ENCODE peak calls at places on chromosome 22, in seven cellular contexts. One of them, this sample, is unnamed.

GRCh38 chr22:48700566-48701295 is 1126.9 kb downstream of the BRD1 start:
- DNase-seq in stimulated activated CD8-positive, alpha-beta memory T cell treated with anti-CD3 and anti-CD28 coated beads, Interleukin-15, amount 100 ng/mL, for 1 hour: no peak
- DNase-seq in dermis microvascular lymphatic vessel endothelial cell: no peak
- DNase-seq in GM19239: no peak
- DNase-seq in NCI-H460: peak
- DNase-seq in NCI-H1105 treated with DMSO at 0.1 percent for 48 hours: no peak
- DNase-seq in stimulated activated CD4-positive, alpha-beta T cell treated with anti-CD3 and anti-CD28 coated beads, Interleukin-1b, Interleukin-23, amount 100 ng/mL, for 24 hours: no peak
- DNase-seq in this sample: no peak

GRCh38 chr22:39284142-39284980 is 35.1 kb downstream of the RPL3 start:
- DNase-seq in dermis microvascular lymphatic vessel endothelial cell: no peak
- DNase-seq in stimulated activated CD8-positive, alpha-beta memory T cell treated with anti-CD3 and anti-CD28 coated beads, Interleukin-15, amount 100 ng/mL, for 1 hour: no peak
- DNase-seq in NCI-H1105 treated with DMSO at 0.1 percent for 48 hours: no peak
- DNase-seq in GM19239: no peak
- DNase-seq in stimulated activated CD4-positive, alpha-beta T cell treated with anti-CD3 and anti-CD28 coated beads, Interleukin-1b, Interleukin-23, amount 100 ng/mL, for 24 hours: no peak
- DNase-seq in NCI-H460: no peak
- DNase-seq in this sample: no peak

GRCh38 chr22:17097062-17097461 is 12.3 kb downstream of the IL17RA start:
- DNase-seq in GM19239: no peak
- DNase-seq in dermis microvascular lymphatic vessel endothelial cell: no peak
- DNase-seq in NCI-H460: no peak
- DNase-seq in stimulated activated CD8-positive, alpha-beta memory T cell treated with anti-CD3 and anti-CD28 coated beads, Interleukin-15, amount 100 ng/mL, for 1 hour: no peak
- DNase-seq in stimulated activated CD4-positive, alpha-beta T cell treated with anti-CD3 and anti-CD28 coated beads, Interleukin-1b, Interleukin-23, amount 100 ng/mL, for 24 hours: no peak
- DNase-seq in NCI-H1105 treated with DMSO at 0.1 percent for 48 hours: no peak
- DNase-seq in this sample: no peak

GRCh38 chr22:28231423-28231822 is 312.4 kb upstream of the PITPNB start:
- DNase-seq in stimulated activated CD4-positive, alpha-beta T cell treated with anti-CD3 and anti-CD28 coated beads, Interleukin-1b, Interleukin-23, amount 100 ng/mL, for 24 hours: no peak
- DNase-seq in NCI-H1105 treated with DMSO at 0.1 percent for 48 hours: no peak
- DNase-seq in NCI-H460: no peak
- DNase-seq in dermis microvascular lymphatic vessel endothelial cell: no peak
- DNase-seq in stimulated activated CD8-positive, alpha-beta memory T cell treated with anti-CD3 and anti-CD28 coated beads, Interleukin-15, amount 100 ng/mL, for 1 hour: no peak
- DNase-seq in GM19239: no peak
- DNase-seq in this sample: no peak

GRCh38 chr22:50177537-50178470 is 7.3 kb downstream of the PANX2 start:
- DNase-seq in NCI-H460: no peak
- DNase-seq in GM19239: no peak
- DNase-seq in dermis microvascular lymphatic vessel endothelial cell: no peak
- DNase-seq in stimulated activated CD4-positive, alpha-beta T cell treated with anti-CD3 and anti-CD28 coated beads, Interleukin-1b, Interleukin-23, amount 100 ng/mL, for 24 hours: no peak
- DNase-seq in stimulated activated CD8-positive, alpha-beta memory T cell treated with anti-CD3 and anti-CD28 coated beads, Interleukin-15, amount 100 ng/mL, for 1 hour: no peak
- DNase-seq in NCI-H1105 treated with DMSO at 0.1 percent for 48 hours: no peak
- DNase-seq in this sample: no peak

GRCh38 chr22:29633514-29634312 is 30.3 kb downstream of the NF2 start:
- DNase-seq in stimulated activated CD4-positive, alpha-beta T cell treated with anti-CD3 and anti-CD28 coated beads, Interleukin-1b, Interleukin-23, amount 100 ng/mL, for 24 hours: no peak
- DNase-seq in NCI-H1105 treated with DMSO at 0.1 percent for 48 hours: no peak
- DNase-seq in GM19239: no peak
- DNase-seq in stimulated activated CD8-positive, alpha-beta memory T cell treated with anti-CD3 and anti-CD28 coated beads, Interleukin-15, amount 100 ng/mL, for 1 hour: no peak
- DNase-seq in dermis microvascular lymphatic vessel endothelial cell: peak
- DNase-seq in NCI-H460: no peak
- DNase-seq in this sample: no peak

GRCh38 chr22:50356186-50356585 is 13.1 kb downstream of the PPP6R2 start:
- DNase-seq in GM19239: no peak
- DNase-seq in NCI-H1105 treated with DMSO at 0.1 percent for 48 hours: no peak
- DNase-seq in stimulated activated CD4-positive, alpha-beta T cell treated with anti-CD3 and anti-CD28 coated beads, Interleukin-1b, Interleukin-23, amount 100 ng/mL, for 24 hours: no peak
- DNase-seq in stimulated activated CD8-positive, alpha-beta memory T cell treated with anti-CD3 and anti-CD28 coated beads, Interleukin-15, amount 100 ng/mL, for 1 hour: no peak
- DNase-seq in dermis microvascular lymphatic vessel endothelial cell: no peak
- DNase-seq in NCI-H460: no peak
- DNase-seq in this sample: no peak

GRCh38 chr22:48855593-48856307 is 971.9 kb downstream of the BRD1 start:
- DNase-seq in NCI-H460: no peak
- DNase-seq in dermis microvascular lymphatic vessel endothelial cell: no peak
- DNase-seq in stimulated activated CD4-positive, alpha-beta T cell treated with anti-CD3 and anti-CD28 coated beads, Interleukin-1b, Interleukin-23, amount 100 ng/mL, for 24 hours: no peak
- DNase-seq in GM19239: no peak
- DNase-seq in NCI-H1105 treated with DMSO at 0.1 percent for 48 hours: no peak
- DNase-seq in stimulated activated CD8-positive, alpha-beta memory T cell treated with anti-CD3 and anti-CD28 coated beads, Interleukin-15, amount 100 ng/mL, for 1 hour: no peak
- DNase-seq in this sample: no peak

GRCh38 chr22:42680648-42681047 is 31.5 kb upstream of the CYB5R3 start:
- DNase-seq in NCI-H460: peak
- DNase-seq in stimulated activated CD8-positive, alpha-beta memory T cell treated with anti-CD3 and anti-CD28 coated beads, Interleukin-15, amount 100 ng/mL, for 1 hour: no peak
- DNase-seq in GM19239: no peak
- DNase-seq in stimulated activated CD4-positive, alpha-beta T cell treated with anti-CD3 and anti-CD28 coated beads, Interleukin-1b, Interleukin-23, amount 100 ng/mL, for 24 hours: no peak
- DNase-seq in dermis microvascular lymphatic vessel endothelial cell: peak
- DNase-seq in NCI-H1105 treated with DMSO at 0.1 percent for 48 hours: no peak
- DNase-seq in this sample: no peak

GRCh38 chr22:17102297-17102667 is 17.5 kb downstream of the IL17RA start:
- DNase-seq in NCI-H1105 treated with DMSO at 0.1 percent for 48 hours: no peak
- DNase-seq in stimulated activated CD8-positive, alpha-beta memory T cell treated with anti-CD3 and anti-CD28 coated beads, Interleukin-15, amount 100 ng/mL, for 1 hour: no peak
- DNase-seq in stimulated activated CD4-positive, alpha-beta T cell treated with anti-CD3 and anti-CD28 coated beads, Interleukin-1b, Interleukin-23, amount 100 ng/mL, for 24 hours: no peak
- DNase-seq in dermis microvascular lymphatic vessel endothelial cell: no peak
- DNase-seq in NCI-H460: no peak
- DNase-seq in GM19239: no peak
- DNase-seq in this sample: no peak

GRCh38 chr22:30485362-30485988 is 13.7 kb upstream of the SEC14L3 start:
- DNase-seq in stimulated activated CD4-positive, alpha-beta T cell treated with anti-CD3 and anti-CD28 coated beads, Interleukin-1b, Interleukin-23, amount 100 ng/mL, for 24 hours: peak
- DNase-seq in stimulated activated CD8-positive, alpha-beta memory T cell treated with anti-CD3 and anti-CD28 coated beads, Interleukin-15, amount 100 ng/mL, for 1 hour: peak
- DNase-seq in dermis microvascular lymphatic vessel endothelial cell: peak
- DNase-seq in NCI-H460: peak
- DNase-seq in NCI-H1105 treated with DMSO at 0.1 percent for 48 hours: peak
- DNase-seq in GM19239: peak
- DNase-seq in this sample: peak

GRCh38 chr22:19962909-19963806 is 21.5 kb upstream of the TXNRD2 start:
- DNase-seq in NCI-H460: no peak
- DNase-seq in GM19239: no peak
- DNase-seq in stimulated activated CD8-positive, alpha-beta memory T cell treated with anti-CD3 and anti-CD28 coated beads, Interleukin-15, amount 100 ng/mL, for 1 hour: no peak
- DNase-seq in NCI-H1105 treated with DMSO at 0.1 percent for 48 hours: no peak
- DNase-seq in stimulated activated CD4-positive, alpha-beta T cell treated with anti-CD3 and anti-CD28 coated beads, Interleukin-1b, Interleukin-23, amount 100 ng/mL, for 24 hours: no peak
- DNase-seq in dermis microvascular lymphatic vessel endothelial cell: peak
- DNase-seq in this sample: no peak

GRCh38 chr22:39433476-39434242 is 23.2 kb upstream of the MGAT3 start:
- DNase-seq in GM19239: no peak
- DNase-seq in dermis microvascular lymphatic vessel endothelial cell: no peak
- DNase-seq in NCI-H1105 treated with DMSO at 0.1 percent for 48 hours: no peak
- DNase-seq in stimulated activated CD4-positive, alpha-beta T cell treated with anti-CD3 and anti-CD28 coated beads, Interleukin-1b, Interleukin-23, amount 100 ng/mL, for 24 hours: no peak
- DNase-seq in stimulated activated CD8-positive, alpha-beta memory T cell treated with anti-CD3 and anti-CD28 coated beads, Interleukin-15, amount 100 ng/mL, for 1 hour: no peak
- DNase-seq in NCI-H460: no peak
- DNase-seq in this sample: no peak

GRCh38 chr22:33919591-33920501 is at the start of gene LARGE1:
- DNase-seq in stimulated activated CD4-positive, alpha-beta T cell treated with anti-CD3 and anti-CD28 coated beads, Interleukin-1b, Interleukin-23, amount 100 ng/mL, for 24 hours: no peak
- DNase-seq in stimulated activated CD8-positive, alpha-beta memory T cell treated with anti-CD3 and anti-CD28 coated beads, Interleukin-15, amount 100 ng/mL, for 1 hour: no peak
- DNase-seq in GM19239: no peak
- DNase-seq in NCI-H1105 treated with DMSO at 0.1 percent for 48 hours: peak
- DNase-seq in dermis microvascular lymphatic vessel endothelial cell: no peak
- DNase-seq in NCI-H460: no peak
- DNase-seq in this sample: no peak

GRCh38 chr22:35697142-35697541 is 20.5 kb upstream of the APOL5 start:
- DNase-seq in stimulated activated CD8-positive, alpha-beta memory T cell treated with anti-CD3 and anti-CD28 coated beads, Interleukin-15, amount 100 ng/mL, for 1 hour: no peak
- DNase-seq in NCI-H1105 treated with DMSO at 0.1 percent for 48 hours: no peak
- DNase-seq in stimulated activated CD4-positive, alpha-beta T cell treated with anti-CD3 and anti-CD28 coated beads, Interleukin-1b, Interleukin-23, amount 100 ng/mL, for 24 hours: no peak
- DNase-seq in NCI-H460: no peak
- DNase-seq in GM19239: no peak
- DNase-seq in dermis microvascular lymphatic vessel endothelial cell: no peak
- DNase-seq in this sample: no peak

GRCh38 chr22:31244044-31244942 is 32.2 kb downstream of the LIMK2 start:
- DNase-seq in stimulated activated CD8-positive, alpha-beta memory T cell treated with anti-CD3 and anti-CD28 coated beads, Interleukin-15, amount 100 ng/mL, for 1 hour: no peak
- DNase-seq in NCI-H1105 treated with DMSO at 0.1 percent for 48 hours: no peak
- DNase-seq in stimulated activated CD4-positive, alpha-beta T cell treated with anti-CD3 and anti-CD28 coated beads, Interleukin-1b, Interleukin-23, amount 100 ng/mL, for 24 hours: no peak
- DNase-seq in NCI-H460: peak
- DNase-seq in GM19239: no peak
- DNase-seq in dermis microvascular lymphatic vessel endothelial cell: peak
- DNase-seq in this sample: no peak

GRCh38 chr22:44824271-44824670 is 71.9 kb downstream of the ARHGAP8 start:
- DNase-seq in NCI-H460: no peak
- DNase-seq in stimulated activated CD8-positive, alpha-beta memory T cell treated with anti-CD3 and anti-CD28 coated beads, Interleukin-15, amount 100 ng/mL, for 1 hour: no peak
- DNase-seq in GM19239: no peak
- DNase-seq in dermis microvascular lymphatic vessel endothelial cell: no peak
- DNase-seq in stimulated activated CD4-positive, alpha-beta T cell treated with anti-CD3 and anti-CD28 coated beads, Interleukin-1b, Interleukin-23, amount 100 ng/mL, for 24 hours: no peak
- DNase-seq in NCI-H1105 treated with DMSO at 0.1 percent for 48 hours: no peak
- DNase-seq in this sample: no peak

GRCh38 chr22:46352691-46353386 is 17.3 kb downstream of the TRMU start:
- DNase-seq in NCI-H1105 treated with DMSO at 0.1 percent for 48 hours: no peak
- DNase-seq in GM19239: no peak
- DNase-seq in NCI-H460: no peak
- DNase-seq in stimulated activated CD8-positive, alpha-beta memory T cell treated with anti-CD3 and anti-CD28 coated beads, Interleukin-15, amount 100 ng/mL, for 1 hour: no peak
- DNase-seq in dermis microvascular lymphatic vessel endothelial cell: peak
- DNase-seq in stimulated activated CD4-positive, alpha-beta T cell treated with anti-CD3 and anti-CD28 coated beads, Interleukin-1b, Interleukin-23, amount 100 ng/mL, for 24 hours: no peak
- DNase-seq in this sample: no peak

GRCh38 chr22:38218661-38219331 is 17.0 kb downstream of the MAFF start:
- DNase-seq in NCI-H1105 treated with DMSO at 0.1 percent for 48 hours: no peak
- DNase-seq in dermis microvascular lymphatic vessel endothelial cell: peak
- DNase-seq in stimulated activated CD4-positive, alpha-beta T cell treated with anti-CD3 and anti-CD28 coated beads, Interleukin-1b, Interleukin-23, amount 100 ng/mL, for 24 hours: no peak
- DNase-seq in stimulated activated CD8-positive, alpha-beta memory T cell treated with anti-CD3 and anti-CD28 coated beads, Interleukin-15, amount 100 ng/mL, for 1 hour: no peak
- DNase-seq in GM19239: no peak
- DNase-seq in NCI-H460: peak
- DNase-seq in this sample: peak

GRCh38 chr22:44314425-44315067 is 1.8 kb upstream of the SHISAL1 start:
- DNase-seq in dermis microvascular lymphatic vessel endothelial cell: no peak
- DNase-seq in GM19239: no peak
- DNase-seq in NCI-H460: no peak
- DNase-seq in stimulated activated CD4-positive, alpha-beta T cell treated with anti-CD3 and anti-CD28 coated beads, Interleukin-1b, Interleukin-23, amount 100 ng/mL, for 24 hours: no peak
- DNase-seq in stimulated activated CD8-positive, alpha-beta memory T cell treated with anti-CD3 and anti-CD28 coated beads, Interleukin-15, amount 100 ng/mL, for 1 hour: no peak
- DNase-seq in NCI-H1105 treated with DMSO at 0.1 percent for 48 hours: no peak
- DNase-seq in this sample: no peak

GRCh38 chr22:48256776-48257689 is 1494.6 kb downstream of the TBC1D22A start:
- DNase-seq in dermis microvascular lymphatic vessel endothelial cell: no peak
- DNase-seq in NCI-H1105 treated with DMSO at 0.1 percent for 48 hours: no peak
- DNase-seq in GM19239: no peak
- DNase-seq in stimulated activated CD8-positive, alpha-beta memory T cell treated with anti-CD3 and anti-CD28 coated beads, Interleukin-15, amount 100 ng/mL, for 1 hour: no peak
- DNase-seq in NCI-H460: no peak
- DNase-seq in stimulated activated CD4-positive, alpha-beta T cell treated with anti-CD3 and anti-CD28 coated beads, Interleukin-1b, Interleukin-23, amount 100 ng/mL, for 24 hours: no peak
- DNase-seq in this sample: no peak

GRCh38 chr22:31440681-31441080 is 41.3 kb downstream of the DRG1 start:
- DNase-seq in stimulated activated CD4-positive, alpha-beta T cell treated with anti-CD3 and anti-CD28 coated beads, Interleukin-1b, Interleukin-23, amount 100 ng/mL, for 24 hours: no peak
- DNase-seq in NCI-H460: no peak
- DNase-seq in dermis microvascular lymphatic vessel endothelial cell: no peak
- DNase-seq in NCI-H1105 treated with DMSO at 0.1 percent for 48 hours: no peak
- DNase-seq in GM19239: no peak
- DNase-seq in stimulated activated CD8-positive, alpha-beta memory T cell treated with anti-CD3 and anti-CD28 coated beads, Interleukin-15, amount 100 ng/mL, for 1 hour: no peak
- DNase-seq in this sample: no peak

GRCh38 chr22:25930710-25931353 is 188.8 kb downstream of the MYO18B start:
- DNase-seq in GM19239: no peak
- DNase-seq in stimulated activated CD8-positive, alpha-beta memory T cell treated with anti-CD3 and anti-CD28 coated beads, Interleukin-15, amount 100 ng/mL, for 1 hour: no peak
- DNase-seq in dermis microvascular lymphatic vessel endothelial cell: no peak
- DNase-seq in NCI-H460: no peak
- DNase-seq in NCI-H1105 treated with DMSO at 0.1 percent for 48 hours: peak
- DNase-seq in stimulated activated CD4-positive, alpha-beta T cell treated with anti-CD3 and anti-CD28 coated beads, Interleukin-1b, Interleukin-23, amount 100 ng/mL, for 24 hours: no peak
- DNase-seq in this sample: no peak